ENCODE peak calls at places on chromosomes 7 and 10, in five cellular contexts. B is psoas muscle, U is Peyer's patch, A is heart right ventricle, C is heart left ventricle. K is an unnamed sample.

GRCh38 chr7:37757563-37757962 is 74.0 kb downstream of the GPR141 start:
- DNase-seq in U (no peak), A (no peak), C (no peak), B (no peak), K (no peak)

GRCh38 chr7:142461437-142461836 is 203.6 kb upstream of the PRSS58 start:
- DNase-seq in C (no peak), U (no peak), B (no peak), A (no peak), K (no peak)

GRCh38 chr10:55629792-55630490 is 731.1 kb downstream of the ZWINT start:
- DNase-seq in C (no peak), B (peak), U (no peak), A (no peak), K (peak)

GRCh38 chr10:8794860-8795259 is 740.4 kb downstream of the GATA3 start:
- DNase-seq in U (no peak), C (no peak), B (no peak), A (no peak), K (no peak)

GRCh38 chr10:71763352-71764127 is 9.8 kb downstream of the VSIR start:
- DNase-seq in A (no peak), C (peak), B (no peak), U (no peak), K (no peak)

GRCh38 chr7:33961948-33962347 is 56.6 kb downstream of the BMPER start:
- DNase-seq in U (no peak), C (no peak), A (no peak), B (no peak), K (no peak)

GRCh38 chr10:1944487-1944886 is 207.2 kb upstream of the ADARB2 start:
- DNase-seq in A (no peak), C (no peak), B (no peak), U (no peak), K (no peak)

GRCh38 chr10:132647424-132647823 is 109.8 kb downstream of the INPP5A start:
- DNase-seq in A (no peak), B (peak), U (no peak), C (no peak), K (no peak)

GRCh38 chr7:3033136-3033535 is 10.5 kb downstream of the CARD11 start:
- DNase-seq in A (no peak), B (no peak), U (no peak), C (no peak), K (no peak)

GRCh38 chr7:73701357-73701995 is 18.0 kb downstream of the STX1A start:
- DNase-seq in C (no peak), U (no peak), A (no peak), B (no peak), K (no peak)

GRCh38 chr7:18708204-18708603 is 212.7 kb downstream of the HDAC9 start:
- DNase-seq in U (no peak), B (no peak), C (no peak), A (no peak), K (no peak)

GRCh38 chr7:108204281-108204796 is 74.2 kb upstream of the LAMB4 start:
- DNase-seq in A (no peak), B (no peak), C (no peak), U (no peak), K (no peak)

GRCh38 chr10:93074597-93075368 is 1.1 kb downstream of the CYP26A1 start:
- DNase-seq in U (no peak), C (no peak), A (no peak), B (no peak), K (no peak)

GRCh38 chr10:120415709-120416330 is 41.2 kb upstream of the PLPP4 start:
- DNase-seq in B (no peak), U (no peak), C (no peak), A (no peak), K (peak)

GRCh38 chr7:67937717-67938191 is 941.1 kb downstream of the TYW1 start:
- DNase-seq in U (no peak), C (no peak), A (no peak), B (no peak), K (peak)

GRCh38 chr10:92761576-92761975 is 71.8 kb downstream of the HHEX start:
- DNase-seq in U (no peak), B (no peak), C (no peak), A (no peak), K (no peak)

GRCh38 chr7:120989571-120990220 is 1.2 kb downstream of the CPED1 start:
- DNase-seq in C (peak), B (peak), U (no peak), A (peak), K (no peak)

GRCh38 chr10:91350651-91351081 is 59.5 kb upstream of the HECTD2 start:
- DNase-seq in A (no peak), C (no peak), B (no peak), U (no peak), K (peak)

GRCh38 chr7:141416691-141417268 is 134.4 kb upstream of the AGK start:
- DNase-seq in A (no peak), B (no peak), C (no peak), U (no peak), K (no peak)

GRCh38 chr7:135774284-135774683 is 25.7 kb upstream of the FAM180A start:
- DNase-seq in C (no peak), B (no peak), A (no peak), U (no peak), K (peak)

GRCh38 chr7:55509322-55509721 is 63.0 kb downstream of the VOPP1 start:
- DNase-seq in U (no peak), C (no peak), B (no peak), A (no peak), K (no peak)

GRCh38 chr7:82897500-82897899 is 265.2 kb downstream of the PCLO start:
- DNase-seq in U (no peak), C (no peak), A (no peak), B (no peak), K (no peak)

GRCh38 chr7:53675835-53676234 is 640.4 kb downstream of the POM121L12 start:
- DNase-seq in A (no peak), C (no peak), U (no peak), B (no peak), K (no peak)

GRCh38 chr10:75186310-75186709 is 24.3 kb upstream of the VDAC2 start:
- DNase-seq in B (no peak), A (no peak), U (no peak), C (no peak), K (no peak)

GRCh38 chr7:133027397-133027796 is 54.5 kb downstream of the CHCHD3 start:
- DNase-seq in A (no peak), B (no peak), U (no peak), C (no peak), K (no peak)

GRCh38 chr10:103512591-103513382 is 19.3 kb downstream of the NEURL1 start:
- DNase-seq in B (no peak), C (no peak), A (no peak), U (no peak), K (no peak)

GRCh38 chr7:157693521-157694388 is 357.0 kb downstream of the DNAJB6 start:
- DNase-seq in C (no peak), A (no peak), B (no peak), U (peak), K (no peak)

GRCh38 chr7:56083150-56083785 is 9.5 kb downstream of the PHKG1 start:
- DNase-seq in U (no peak), A (peak), C (peak), B (peak), K (no peak)

GRCh38 chr7:30941582-30942310 is 22.0 kb upstream of the GHRHR start:
- DNase-seq in C (no peak), U (no peak), B (no peak), A (no peak), K (no peak)

GRCh38 chr7:16652888-16653287 is 6.9 kb downstream of the BZW2 start:
- DNase-seq in C (no peak), A (no peak), U (no peak), B (no peak), K (peak)

DNA sequence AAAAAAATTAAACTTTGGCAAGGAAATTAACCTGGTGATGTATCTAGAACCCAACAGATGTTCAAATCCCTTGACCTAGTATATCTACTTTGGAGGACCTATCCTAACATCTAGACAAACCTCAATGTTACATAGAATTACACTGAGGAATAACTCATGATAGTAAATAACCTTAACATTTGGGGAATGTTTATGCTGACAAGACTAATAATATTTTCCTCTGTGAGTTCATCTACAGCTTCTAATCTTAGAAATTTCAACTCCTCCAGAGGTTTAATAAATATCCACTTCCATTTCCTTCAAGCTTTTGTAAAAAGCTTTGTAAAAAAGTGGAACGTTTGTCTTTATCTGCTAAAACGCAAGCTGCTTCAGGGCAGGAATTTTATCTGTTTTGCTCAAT is 12.7 kb downstream of the HIPK2 start:
- DNase-seq in C (no peak), B (no peak), U (no peak), A (no peak), K (no peak)
- H3K27ac ChIP-seq in C (no peak), B (no peak), U (no peak), A (no peak), K (no peak)

GRCh38 chr10:12846718-12847117 is 154.8 kb downstream of the CCDC3 start:
- DNase-seq in A (no peak), B (no peak), C (no peak), U (no peak), K (no peak)
- TF ChIP-seq CTCF in A (no peak), B (no peak), C (no peak), U (no peak), K (no peak)

DNA sequence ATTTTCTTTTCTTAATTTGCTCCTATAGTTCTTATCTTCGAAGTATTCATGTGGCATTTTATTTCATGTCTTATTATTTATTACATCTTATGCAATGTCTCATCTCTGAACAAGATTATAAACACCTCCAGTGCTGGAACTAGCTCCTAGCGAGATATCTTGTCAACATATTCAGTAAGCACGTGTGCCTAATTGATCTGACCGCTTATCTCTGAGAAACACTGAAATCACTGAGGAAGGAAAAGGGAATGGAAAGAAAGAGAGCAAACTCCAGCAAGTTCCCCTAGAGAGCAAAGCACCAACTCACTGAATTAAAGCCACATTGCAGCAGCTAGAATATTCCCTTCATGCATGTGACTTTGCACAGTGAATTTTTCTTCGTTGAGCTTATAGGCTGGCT is 177.0 kb upstream of the FRMD4A start:
- DNase-seq in U (no peak), C (no peak), B (no peak), A (no peak), K (no peak)
- H3K27ac ChIP-seq in U (no peak), C (no peak), B (no peak), A (no peak), K (no peak)

DNA sequence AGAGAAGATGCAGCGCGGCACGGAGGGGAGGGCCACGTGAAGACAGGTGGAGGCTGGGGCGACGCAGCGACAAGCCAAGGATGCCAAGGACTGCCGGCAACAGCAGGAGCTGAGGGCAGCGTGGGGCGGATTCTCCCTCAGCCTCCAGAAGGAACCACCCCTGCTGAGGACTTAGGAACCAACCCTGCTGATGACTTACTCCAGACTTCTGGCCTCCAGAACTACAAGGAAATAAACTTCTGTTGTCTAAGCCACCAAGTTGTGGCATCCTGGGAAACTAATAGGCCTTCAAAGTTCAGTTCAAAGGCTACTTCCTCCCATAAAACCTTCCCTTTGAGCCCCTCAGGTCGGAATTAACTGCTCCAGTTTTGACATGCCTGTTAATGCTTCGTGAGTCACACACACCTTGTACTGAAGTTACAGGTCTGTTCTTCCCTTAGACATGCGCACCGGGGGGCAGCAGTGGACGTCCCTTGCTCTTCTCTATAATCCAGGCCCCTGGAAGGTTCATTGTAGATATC is 88.4 kb upstream of the RHEB start:
- DNase-seq in U (no peak), A (no peak), C (no peak), B (no peak), K (peak)
- TF ChIP-seq CTCF in U (no peak), A (no peak), C (no peak), B (no peak), K (no peak)

K was measured in RWPE1.